ENCODE peak calls at places on chromosome 17, in six cellular contexts. U, O, M, F, Z and G are unnamed samples.
A peak's percentile ranks its signal among the peaks of the same experiment; 100 is the strongest.

GRCh38 chr17:20008242-20009051 is 712 bp upstream of the SPECC1 start:
- DNase-seq in U (no peak), F (peak; percentile 43), Z (no peak), O (no peak), M (no peak), G (peak; percentile 8)

GRCh38 chr17:71115669-71115972 is 946.3 kb downstream of the KCNJ2 start:
- DNase-seq in U (no peak), O (no peak), Z (no peak), M (no peak), F (no peak), G (no peak)

GRCh38 chr17:61414936-61415251 is 15.3 kb downstream of the TBX2 start:
- DNase-seq in Z (no peak), F (no peak), O (no peak), U (no peak), M (no peak), G (no peak)

GRCh38 chr17:39225974-39226683 is 384 bp upstream of the STAC2 start:
- DNase-seq in U (peak; percentile 95), Z (peak; percentile 53), O (peak; percentile 19), F (peak; percentile 83), M (no peak), G (no peak)

GRCh38 chr17:43766413-43767052 is 7.9 kb upstream of the SOST start:
- DNase-seq in U (no peak), O (peak; percentile 23), M (peak; percentile 36), Z (peak; percentile 55), F (peak; percentile 72), G (peak; percentile 56)

GRCh38 chr17:27497696-27498095 is 41.4 kb downstream of the KSR1 start:
- DNase-seq in M (no peak), Z (no peak), U (peak; percentile 27), F (no peak), O (no peak), G (no peak)

GRCh38 chr17:69608808-69609494 is 194.5 kb downstream of the MAP2K6 start:
- DNase-seq in Z (no peak), U (peak; percentile 19), M (no peak), F (no peak), O (no peak), G (peak; percentile 23)

GRCh38 chr17:48543854-48544355 is 1.0 kb downstream of the HOXB2 start:
- DNase-seq in Z (peak; percentile 18), M (no peak), F (no peak), O (no peak), U (no peak), G (no peak)

GRCh38 chr17:72376486-72377345 is 255.9 kb downstream of the SOX9 start:
- DNase-seq in M (no peak), U (no peak), Z (no peak), F (no peak), O (no peak), G (no peak)

GRCh38 chr17:82893779-82894178 is 54.0 kb upstream of the ZNF750 start:
- DNase-seq in Z (no peak), M (no peak), U (no peak), F (no peak), O (no peak), G (no peak)